ENCODE peak calls at places on chromosomes 12 and 14, in six cellular contexts. One of them, this sample, is unnamed.

GRCh38 chr12:124720687-124721500 is 142.8 kb downstream of the SCARB1 start:
- DNase-seq in ovary: no peak
- DNase-seq in aorta: no peak
- DNase-seq in foreskin fibroblast: peak
- DNase-seq in SW480: no peak
- DNase-seq in NCI-H1694 treated with DMSO at 0.1 percent for 48 hours: peak
- DNase-seq in this sample: peak

GRCh38 chr12:122967151-122967550 is 888 bp upstream of the ABCB9 start:
- DNase-seq in ovary: no peak
- DNase-seq in aorta: no peak
- DNase-seq in foreskin fibroblast: no peak
- DNase-seq in SW480: no peak
- DNase-seq in NCI-H1694 treated with DMSO at 0.1 percent for 48 hours: no peak
- DNase-seq in this sample: no peak

GRCh38 chr12:113162102-113163029 is 12.8 kb downstream of the CFAP73 start:
- DNase-seq in ovary: no peak
- DNase-seq in aorta: peak
- DNase-seq in foreskin fibroblast: peak
- DNase-seq in SW480: no peak
- DNase-seq in NCI-H1694 treated with DMSO at 0.1 percent for 48 hours: no peak
- DNase-seq in this sample: peak

GRCh38 chr12:20423557-20423956 is 55.2 kb downstream of the PDE3A start:
- DNase-seq in ovary: no peak
- DNase-seq in aorta: no peak
- DNase-seq in foreskin fibroblast: no peak
- DNase-seq in SW480: no peak
- DNase-seq in NCI-H1694 treated with DMSO at 0.1 percent for 48 hours: no peak
- DNase-seq in this sample: no peak

GRCh38 chr12:116421785-116422538 is 137.2 kb upstream of the MAP1LC3B2 start:
- DNase-seq in ovary: no peak
- DNase-seq in aorta: no peak
- DNase-seq in foreskin fibroblast: no peak
- DNase-seq in SW480: no peak
- DNase-seq in NCI-H1694 treated with DMSO at 0.1 percent for 48 hours: no peak
- DNase-seq in this sample: no peak

GRCh38 chr12:84843588-84844144 is 68.9 kb downstream of the SLC6A15 start:
- DNase-seq in ovary: no peak
- DNase-seq in aorta: no peak
- DNase-seq in foreskin fibroblast: no peak
- DNase-seq in SW480: no peak
- DNase-seq in NCI-H1694 treated with DMSO at 0.1 percent for 48 hours: no peak
- DNase-seq in this sample: no peak

GRCh38 chr12:113050808-113051207 is 5.7 kb upstream of the DTX1 start:
- DNase-seq in ovary: no peak
- DNase-seq in aorta: no peak
- DNase-seq in foreskin fibroblast: no peak
- DNase-seq in SW480: no peak
- DNase-seq in NCI-H1694 treated with DMSO at 0.1 percent for 48 hours: no peak
- DNase-seq in this sample: no peak

GRCh38 chr12:53063708-53064612 is 14.1 kb downstream of the TNS2 start:
- DNase-seq in ovary: peak
- DNase-seq in aorta: peak
- DNase-seq in foreskin fibroblast: peak
- DNase-seq in SW480: no peak
- DNase-seq in NCI-H1694 treated with DMSO at 0.1 percent for 48 hours: no peak
- DNase-seq in this sample: no peak

GRCh38 chr14:77243853-77244252 is 27.2 kb downstream of the NGB start:
- DNase-seq in ovary: no peak
- DNase-seq in aorta: no peak
- DNase-seq in foreskin fibroblast: no peak
- DNase-seq in SW480: no peak
- DNase-seq in NCI-H1694 treated with DMSO at 0.1 percent for 48 hours: no peak
- DNase-seq in this sample: no peak

GRCh38 chr14:36518586-36519430 is 1.2 kb downstream of the NKX2-1 start:
- DNase-seq in ovary: no peak
- DNase-seq in aorta: no peak
- DNase-seq in foreskin fibroblast: no peak
- DNase-seq in SW480: no peak
- DNase-seq in NCI-H1694 treated with DMSO at 0.1 percent for 48 hours: no peak
- DNase-seq in this sample: peak

GRCh38 chr14:22225526-22226133 is 363.4 kb downstream of the DAD1 start:
- DNase-seq in ovary: no peak
- DNase-seq in aorta: no peak
- DNase-seq in foreskin fibroblast: no peak
- DNase-seq in SW480: no peak
- DNase-seq in NCI-H1694 treated with DMSO at 0.1 percent for 48 hours: no peak
- DNase-seq in this sample: no peak

GRCh38 chr12:101877816-101878811 is 734 bp downstream of the DRAM1 start:
- DNase-seq in ovary: no peak
- DNase-seq in aorta: no peak
- DNase-seq in foreskin fibroblast: no peak
- DNase-seq in SW480: peak
- DNase-seq in NCI-H1694 treated with DMSO at 0.1 percent for 48 hours: no peak
- DNase-seq in this sample: no peak

GRCh38 chr12:66899567-66899966 is 220.7 kb upstream of the GRIP1 start:
- DNase-seq in ovary: no peak
- DNase-seq in aorta: no peak
- DNase-seq in foreskin fibroblast: no peak
- DNase-seq in SW480: no peak
- DNase-seq in NCI-H1694 treated with DMSO at 0.1 percent for 48 hours: no peak
- DNase-seq in this sample: no peak

GRCh38 chr14:93879362-93879983 is 47.7 kb upstream of the FAM181A start:
- DNase-seq in ovary: no peak
- DNase-seq in aorta: no peak
- DNase-seq in foreskin fibroblast: no peak
- DNase-seq in SW480: no peak
- DNase-seq in NCI-H1694 treated with DMSO at 0.1 percent for 48 hours: no peak
- DNase-seq in this sample: no peak

GRCh38 chr12:56160160-56160763 is 2.1 kb downstream of the MYL6 start:
- DNase-seq in ovary: no peak
- DNase-seq in aorta: peak
- DNase-seq in foreskin fibroblast: peak
- DNase-seq in SW480: no peak
- DNase-seq in NCI-H1694 treated with DMSO at 0.1 percent for 48 hours: no peak
- DNase-seq in this sample: no peak

GRCh38 chr14:40122978-40123648 is 690.9 kb upstream of the FBXO33 start:
- DNase-seq in ovary: no peak
- DNase-seq in aorta: no peak
- DNase-seq in foreskin fibroblast: no peak
- DNase-seq in SW480: no peak
- DNase-seq in NCI-H1694 treated with DMSO at 0.1 percent for 48 hours: no peak
- DNase-seq in this sample: no peak

GRCh38 chr14:69632752-69633151 is 21.4 kb downstream of the SUSD6 start:
- DNase-seq in ovary: no peak
- DNase-seq in aorta: no peak
- DNase-seq in foreskin fibroblast: no peak
- DNase-seq in SW480: no peak
- DNase-seq in NCI-H1694 treated with DMSO at 0.1 percent for 48 hours: no peak
- DNase-seq in this sample: no peak

GRCh38 chr14:90960818-90961217 is 99.6 kb downstream of the RPS6KA5 start:
- DNase-seq in ovary: no peak
- DNase-seq in aorta: no peak
- DNase-seq in foreskin fibroblast: no peak
- DNase-seq in SW480: no peak
- DNase-seq in NCI-H1694 treated with DMSO at 0.1 percent for 48 hours: no peak
- DNase-seq in this sample: no peak

GRCh38 chr12:124395986-124396385 is 101.1 kb downstream of the RFLNA start:
- DNase-seq in ovary: no peak
- DNase-seq in aorta: no peak
- DNase-seq in foreskin fibroblast: no peak
- DNase-seq in SW480: peak
- DNase-seq in NCI-H1694 treated with DMSO at 0.1 percent for 48 hours: peak
- DNase-seq in this sample: no peak

GRCh38 chr12:61911113-61911512 is 349.1 kb upstream of the USP15 start:
- DNase-seq in ovary: no peak
- DNase-seq in aorta: no peak
- DNase-seq in foreskin fibroblast: no peak
- DNase-seq in SW480: no peak
- DNase-seq in NCI-H1694 treated with DMSO at 0.1 percent for 48 hours: no peak
- DNase-seq in this sample: no peak

GRCh38 chr12:52837341-52837741 is 3.2 kb upstream of the KRT79 start:
- DNase-seq in ovary: no peak
- DNase-seq in aorta: peak
- DNase-seq in foreskin fibroblast: peak
- DNase-seq in SW480: peak
- DNase-seq in NCI-H1694 treated with DMSO at 0.1 percent for 48 hours: no peak
- DNase-seq in this sample: no peak

GRCh38 chr14:21169587-21169986 is 13.7 kb upstream of the OR5AU1 start:
- DNase-seq in ovary: no peak
- DNase-seq in aorta: no peak
- DNase-seq in foreskin fibroblast: no peak
- DNase-seq in SW480: peak
- DNase-seq in NCI-H1694 treated with DMSO at 0.1 percent for 48 hours: no peak
- DNase-seq in this sample: no peak

GRCh38 chr12:62655524-62656160 is 189.0 kb downstream of the MON2 start:
- DNase-seq in ovary: no peak
- DNase-seq in aorta: no peak
- DNase-seq in foreskin fibroblast: no peak
- DNase-seq in SW480: no peak
- DNase-seq in NCI-H1694 treated with DMSO at 0.1 percent for 48 hours: no peak
- DNase-seq in this sample: no peak

GRCh38 chr12:99195474-99195873 is 452.1 kb upstream of the GARIN6 start:
- DNase-seq in ovary: no peak
- DNase-seq in aorta: no peak
- DNase-seq in foreskin fibroblast: no peak
- DNase-seq in SW480: no peak
- DNase-seq in NCI-H1694 treated with DMSO at 0.1 percent for 48 hours: no peak
- DNase-seq in this sample: no peak

GRCh38 chr12:6295187-6295811 is 15.2 kb upstream of the PLEKHG6 start:
- DNase-seq in ovary: no peak
- DNase-seq in aorta: no peak
- DNase-seq in foreskin fibroblast: peak
- DNase-seq in SW480: peak
- DNase-seq in NCI-H1694 treated with DMSO at 0.1 percent for 48 hours: no peak
- DNase-seq in this sample: no peak

GRCh38 chr14:105387530-105387922 is 10.8 kb upstream of the TEX22 start:
- DNase-seq in ovary: no peak
- DNase-seq in aorta: peak
- DNase-seq in foreskin fibroblast: no peak
- DNase-seq in SW480: no peak
- DNase-seq in NCI-H1694 treated with DMSO at 0.1 percent for 48 hours: no peak
- DNase-seq in this sample: no peak

GRCh38 chr14:77175843-77176242 is 5.8 kb upstream of the TMEM63C start:
- DNase-seq in ovary: no peak
- DNase-seq in aorta: no peak
- DNase-seq in foreskin fibroblast: no peak
- DNase-seq in SW480: no peak
- DNase-seq in NCI-H1694 treated with DMSO at 0.1 percent for 48 hours: no peak
- DNase-seq in this sample: no peak

GRCh38 chr14:75254901-75255300 is 23.7 kb upstream of the FOS start:
- DNase-seq in ovary: no peak
- DNase-seq in aorta: peak
- DNase-seq in foreskin fibroblast: no peak
- DNase-seq in SW480: peak
- DNase-seq in NCI-H1694 treated with DMSO at 0.1 percent for 48 hours: no peak
- DNase-seq in this sample: no peak

GRCh38 chr14:36373982-36374673 is 53.7 kb upstream of the MBIP start:
- DNase-seq in ovary: peak
- DNase-seq in aorta: peak
- DNase-seq in foreskin fibroblast: peak
- DNase-seq in SW480: peak
- DNase-seq in NCI-H1694 treated with DMSO at 0.1 percent for 48 hours: peak
- DNase-seq in this sample: peak

GRCh38 chr12:67220065-67220464 is 49.1 kb upstream of the CAND1 start:
- DNase-seq in ovary: no peak
- DNase-seq in aorta: no peak
- DNase-seq in foreskin fibroblast: no peak
- DNase-seq in SW480: no peak
- DNase-seq in NCI-H1694 treated with DMSO at 0.1 percent for 48 hours: peak
- DNase-seq in this sample: peak

GRCh38 chr12:23113781-23114180 is 488.8 kb downstream of the ETNK1 start:
- DNase-seq in ovary: no peak
- DNase-seq in aorta: no peak
- DNase-seq in foreskin fibroblast: no peak
- DNase-seq in SW480: no peak
- DNase-seq in NCI-H1694 treated with DMSO at 0.1 percent for 48 hours: no peak
- DNase-seq in this sample: no peak

GRCh38 chr14:103880334-103880985 is 33.1 kb upstream of the PPP1R13B start:
- DNase-seq in ovary: peak
- DNase-seq in aorta: peak
- DNase-seq in foreskin fibroblast: peak
- DNase-seq in SW480: peak
- DNase-seq in NCI-H1694 treated with DMSO at 0.1 percent for 48 hours: peak
- DNase-seq in this sample: no peak

GRCh38 chr14:101476258-101476930 is 84.9 kb upstream of the DIO3 start:
- DNase-seq in ovary: peak
- DNase-seq in aorta: no peak
- DNase-seq in foreskin fibroblast: no peak
- DNase-seq in SW480: no peak
- DNase-seq in NCI-H1694 treated with DMSO at 0.1 percent for 48 hours: no peak
- DNase-seq in this sample: no peak

GRCh38 chr12:47837190-47838171 is 17.8 kb upstream of the HDAC7 start:
- DNase-seq in ovary: peak
- DNase-seq in aorta: peak
- DNase-seq in foreskin fibroblast: peak
- DNase-seq in SW480: peak
- DNase-seq in NCI-H1694 treated with DMSO at 0.1 percent for 48 hours: peak
- DNase-seq in this sample: peak

GRCh38 chr12:107992870-107993451 is 136.1 kb upstream of the WSCD2 start:
- DNase-seq in ovary: no peak
- DNase-seq in aorta: no peak
- DNase-seq in foreskin fibroblast: no peak
- DNase-seq in SW480: peak
- DNase-seq in NCI-H1694 treated with DMSO at 0.1 percent for 48 hours: peak
- DNase-seq in this sample: no peak

GRCh38 chr14:37403656-37404055 is 191.4 kb downstream of the FOXA1 start:
- DNase-seq in ovary: no peak
- DNase-seq in aorta: no peak
- DNase-seq in foreskin fibroblast: no peak
- DNase-seq in SW480: no peak
- DNase-seq in NCI-H1694 treated with DMSO at 0.1 percent for 48 hours: no peak
- DNase-seq in this sample: no peak

GRCh38 chr14:102316048-102316745 is 3.3 kb upstream of the ZNF839 start:
- DNase-seq in ovary: peak
- DNase-seq in aorta: peak
- DNase-seq in foreskin fibroblast: peak
- DNase-seq in SW480: peak
- DNase-seq in NCI-H1694 treated with DMSO at 0.1 percent for 48 hours: peak
- DNase-seq in this sample: peak

This sample was measured in NCI-H446.